ENCODE peak calls at places on chromosomes 1 and 21, in eight cellular contexts. One of them, this sample, is unnamed.

GRCh38 chr1:70518106-70518505 is 107.0 kb downstream of the CTH start:
- DNase-seq in GM12891: no peak
- DNase-seq in lower leg skin: no peak
- DNase-seq in suprapubic skin: no peak
- DNase-seq in A549: no peak
- DNase-seq in body of pancreas: no peak
- DNase-seq in breast epithelium: no peak
- DNase-seq in uterus: no peak
- DNase-seq in this sample: no peak

GRCh38 chr1:42164551-42165420 is at the start of gene GUCA2A:
- DNase-seq in body of pancreas: no peak
- DNase-seq in GM12891: no peak
- DNase-seq in breast epithelium: no peak
- DNase-seq in A549: no peak
- DNase-seq in lower leg skin: no peak
- DNase-seq in suprapubic skin: no peak
- DNase-seq in uterus: no peak
- DNase-seq in this sample: no peak

GRCh38 chr1:193221641-193222040 is 35.2 kb upstream of the B3GALT2 start:
- DNase-seq in breast epithelium: no peak
- DNase-seq in lower leg skin: no peak
- DNase-seq in GM12891: no peak
- DNase-seq in body of pancreas: no peak
- DNase-seq in A549: no peak
- DNase-seq in suprapubic skin: no peak
- DNase-seq in uterus: no peak
- DNase-seq in this sample: no peak

GRCh38 chr1:15273274-15273673 is 26.3 kb downstream of the FHAD1 start:
- DNase-seq in suprapubic skin: no peak
- DNase-seq in A549: no peak
- DNase-seq in uterus: no peak
- DNase-seq in GM12891: no peak
- DNase-seq in body of pancreas: no peak
- DNase-seq in breast epithelium: no peak
- DNase-seq in lower leg skin: no peak
- DNase-seq in this sample: no peak

GRCh38 chr1:37755290-37755689 is 9.6 kb downstream of the EPHA10 start:
- DNase-seq in suprapubic skin: no peak
- DNase-seq in body of pancreas: no peak
- DNase-seq in A549: no peak
- DNase-seq in breast epithelium: no peak
- DNase-seq in lower leg skin: no peak
- DNase-seq in GM12891: no peak
- DNase-seq in uterus: no peak
- DNase-seq in this sample: no peak

GRCh38 chr1:145985502-145986439 is 10.6 kb downstream of the TXNIP start:
- DNase-seq in breast epithelium: peak
- DNase-seq in suprapubic skin: peak
- DNase-seq in lower leg skin: no peak
- DNase-seq in uterus: peak
- DNase-seq in A549: peak
- DNase-seq in body of pancreas: peak
- DNase-seq in GM12891: no peak
- DNase-seq in this sample: peak

GRCh38 chr1:22876359-22877111 is 96.1 kb downstream of the LACTBL1 start:
- DNase-seq in A549: no peak
- DNase-seq in suprapubic skin: no peak
- DNase-seq in uterus: no peak
- DNase-seq in body of pancreas: no peak
- DNase-seq in GM12891: no peak
- DNase-seq in lower leg skin: no peak
- DNase-seq in breast epithelium: no peak
- DNase-seq in this sample: no peak

GRCh38 chr1:227894306-227894721 is 53.4 kb downstream of the WNT9A start:
- DNase-seq in GM12891: no peak
- DNase-seq in suprapubic skin: peak
- DNase-seq in A549: no peak
- DNase-seq in body of pancreas: peak
- DNase-seq in breast epithelium: peak
- DNase-seq in lower leg skin: peak
- DNase-seq in uterus: peak
- DNase-seq in this sample: no peak

GRCh38 chr1:55589656-55590297 is 374.6 kb upstream of the USP24 start:
- DNase-seq in GM12891: no peak
- DNase-seq in body of pancreas: no peak
- DNase-seq in lower leg skin: no peak
- DNase-seq in breast epithelium: no peak
- DNase-seq in uterus: no peak
- DNase-seq in A549: no peak
- DNase-seq in suprapubic skin: peak
- DNase-seq in this sample: peak

GRCh38 chr1:15068997-15069396 is 84.5 kb upstream of the TMEM51 start:
- DNase-seq in lower leg skin: no peak
- DNase-seq in suprapubic skin: no peak
- DNase-seq in body of pancreas: no peak
- DNase-seq in breast epithelium: no peak
- DNase-seq in GM12891: no peak
- DNase-seq in uterus: no peak
- DNase-seq in A549: no peak
- DNase-seq in this sample: no peak

GRCh38 chr1:202084791-202085681 is 37.7 kb upstream of the GPR37L1 start:
- DNase-seq in suprapubic skin: no peak
- DNase-seq in A549: peak
- DNase-seq in GM12891: no peak
- DNase-seq in body of pancreas: peak
- DNase-seq in lower leg skin: no peak
- DNase-seq in uterus: no peak
- DNase-seq in breast epithelium: peak
- DNase-seq in this sample: no peak

GRCh38 chr1:79193211-79194079 is 186.9 kb upstream of the ADGRL4 start:
- DNase-seq in suprapubic skin: no peak
- DNase-seq in A549: peak
- DNase-seq in lower leg skin: no peak
- DNase-seq in body of pancreas: no peak
- DNase-seq in GM12891: no peak
- DNase-seq in breast epithelium: no peak
- DNase-seq in uterus: no peak
- DNase-seq in this sample: no peak

GRCh38 chr1:47725732-47726495 is 271.3 kb downstream of the TRABD2B start:
- DNase-seq in GM12891: peak
- DNase-seq in suprapubic skin: peak
- DNase-seq in lower leg skin: peak
- DNase-seq in A549: peak
- DNase-seq in breast epithelium: peak
- DNase-seq in uterus: peak
- DNase-seq in body of pancreas: peak
- DNase-seq in this sample: peak

GRCh38 chr1:182348916-182349747 is 42.5 kb downstream of the GLUL start:
- DNase-seq in GM12891: no peak
- DNase-seq in A549: no peak
- DNase-seq in breast epithelium: no peak
- DNase-seq in lower leg skin: peak
- DNase-seq in uterus: peak
- DNase-seq in suprapubic skin: no peak
- DNase-seq in body of pancreas: no peak
- DNase-seq in this sample: no peak

GRCh38 chr1:91889717-91890459 is 3.9 kb upstream of the TGFBR3 start:
- DNase-seq in body of pancreas: peak
- DNase-seq in uterus: no peak
- DNase-seq in GM12891: no peak
- DNase-seq in lower leg skin: no peak
- DNase-seq in breast epithelium: no peak
- DNase-seq in suprapubic skin: no peak
- DNase-seq in A549: peak
- DNase-seq in this sample: no peak

DNA sequence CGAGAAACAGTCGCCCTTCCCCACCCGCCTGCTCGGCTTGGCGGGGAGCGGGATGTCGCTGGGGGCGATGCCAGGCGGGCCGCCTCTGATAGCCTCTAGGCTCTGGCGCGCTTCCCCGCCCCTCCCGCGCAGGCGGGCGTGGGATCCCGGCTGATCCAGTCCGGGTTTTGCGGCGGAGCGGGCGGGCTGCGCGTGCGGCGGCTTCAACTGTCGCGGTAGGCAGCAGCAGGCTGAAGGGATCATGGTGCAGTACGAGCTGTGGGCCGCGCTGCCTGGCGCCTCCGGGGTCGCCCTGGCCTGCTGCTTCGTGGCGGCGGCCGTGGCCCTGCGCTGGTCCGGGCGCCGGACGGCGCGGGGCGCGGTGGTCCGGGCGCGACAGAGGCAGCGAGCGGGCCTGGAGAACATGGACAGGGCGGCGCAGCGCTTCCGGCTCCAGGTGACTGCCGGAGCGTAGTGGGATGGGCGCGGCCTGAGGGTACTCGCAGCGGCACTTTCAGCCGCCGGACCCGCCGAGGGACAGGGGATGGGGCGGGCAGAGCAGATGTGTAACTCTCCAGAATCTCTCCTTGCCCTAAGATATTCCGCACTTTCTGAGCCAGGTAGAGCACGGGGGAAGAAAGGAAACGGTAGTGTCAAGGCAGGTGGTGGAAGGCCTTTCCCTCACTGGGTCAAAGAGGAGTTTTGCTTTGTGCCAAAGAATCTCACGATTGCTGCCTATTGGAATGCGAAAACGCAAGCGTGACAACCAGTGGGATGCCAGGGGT is at the start of gene FAAH:
- DNase-seq in uterus: peak
- DNase-seq in breast epithelium: no peak
- DNase-seq in A549: no peak
- DNase-seq in GM12891: no peak
- DNase-seq in suprapubic skin: no peak
- DNase-seq in body of pancreas: peak
- DNase-seq in lower leg skin: peak
- DNase-seq in this sample: no peak
- TF ChIP-seq POLR2A in uterus: peak
- TF ChIP-seq POLR2A in breast epithelium: no peak
- TF ChIP-seq POLR2A in A549: no peak
- TF ChIP-seq POLR2A in GM12891: no peak
- TF ChIP-seq POLR2A in suprapubic skin: no peak
- TF ChIP-seq POLR2A in body of pancreas: peak
- TF ChIP-seq POLR2A in lower leg skin: no peak
- TF ChIP-seq POLR2A in this sample: no peak

DNA sequence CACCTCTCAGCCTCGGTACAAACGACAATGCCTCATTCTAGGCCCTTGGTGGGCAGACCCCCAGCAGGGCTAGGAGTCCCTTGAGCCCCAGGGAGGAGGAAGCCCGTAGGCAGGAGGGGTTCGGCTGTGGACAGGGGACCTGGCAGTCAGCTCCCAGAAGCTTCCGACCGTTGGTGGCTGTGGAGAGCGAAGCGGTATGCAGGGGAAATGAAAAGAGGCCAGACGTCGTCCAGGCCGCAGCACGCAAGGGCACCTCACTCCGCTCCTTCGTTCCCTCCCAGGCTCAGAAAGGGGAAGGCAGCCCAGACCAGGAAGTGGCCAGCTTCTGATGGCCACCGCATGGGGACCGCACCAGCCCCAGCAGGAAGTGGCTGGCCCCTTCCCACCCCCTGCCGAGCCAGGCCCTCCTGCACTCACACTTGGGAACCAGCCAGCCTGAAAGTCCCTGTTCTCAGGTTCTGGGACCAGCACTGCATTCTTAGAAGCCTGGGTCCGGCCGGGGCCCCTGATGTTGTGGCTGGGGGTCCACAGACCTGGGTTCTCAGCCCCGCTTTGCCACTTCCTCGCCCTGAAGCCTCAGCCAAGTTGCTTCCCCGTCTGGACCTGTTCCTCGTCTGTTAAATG is 103.9 kb upstream of the RUNX3 start:
- DNase-seq in breast epithelium: no peak
- DNase-seq in body of pancreas: peak
- DNase-seq in GM12891: no peak
- DNase-seq in A549: no peak
- DNase-seq in uterus: no peak
- DNase-seq in lower leg skin: peak
- DNase-seq in suprapubic skin: no peak
- DNase-seq in this sample: peak
- TF ChIP-seq POLR2A in breast epithelium: no peak
- TF ChIP-seq POLR2A in body of pancreas: no peak
- TF ChIP-seq POLR2A in GM12891: peak
- TF ChIP-seq POLR2A in A549: no peak
- TF ChIP-seq POLR2A in uterus: no peak
- TF ChIP-seq POLR2A in lower leg skin: no peak
- TF ChIP-seq POLR2A in suprapubic skin: no peak
- TF ChIP-seq POLR2A in this sample: no peak

DNA sequence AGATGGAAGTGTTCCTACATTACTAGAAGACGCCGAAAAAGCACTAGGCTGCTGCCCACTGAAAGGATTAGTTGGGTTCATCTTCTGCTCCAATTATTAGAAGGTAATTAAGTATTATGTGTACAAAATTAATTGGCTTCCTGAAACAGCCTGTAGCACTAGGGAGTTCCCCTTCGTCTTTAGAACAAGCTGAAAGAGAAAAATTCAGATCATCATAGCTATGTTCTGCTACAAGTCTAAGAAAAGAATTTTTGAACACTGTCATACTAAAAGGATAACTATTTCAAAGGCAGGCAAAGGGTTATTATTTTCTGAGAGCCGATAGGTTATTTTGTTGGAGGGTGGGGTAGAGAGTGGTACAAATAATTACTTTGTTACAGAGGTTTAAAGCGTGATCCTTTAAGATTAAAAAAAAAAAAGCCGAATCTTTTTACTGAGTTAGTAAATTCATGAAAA is at the start of gene MCM3AP:
- DNase-seq in breast epithelium: no peak
- DNase-seq in GM12891: no peak
- DNase-seq in A549: no peak
- DNase-seq in uterus: no peak
- DNase-seq in suprapubic skin: no peak
- DNase-seq in lower leg skin: no peak
- DNase-seq in body of pancreas: no peak
- DNase-seq in this sample: no peak
- TF ChIP-seq POLR2A in breast epithelium: no peak
- TF ChIP-seq POLR2A in GM12891: no peak
- TF ChIP-seq POLR2A in A549: no peak
- TF ChIP-seq POLR2A in uterus: no peak
- TF ChIP-seq POLR2A in suprapubic skin: no peak
- TF ChIP-seq POLR2A in lower leg skin: no peak
- TF ChIP-seq POLR2A in body of pancreas: no peak
- TF ChIP-seq POLR2A in this sample: no peak

DNA sequence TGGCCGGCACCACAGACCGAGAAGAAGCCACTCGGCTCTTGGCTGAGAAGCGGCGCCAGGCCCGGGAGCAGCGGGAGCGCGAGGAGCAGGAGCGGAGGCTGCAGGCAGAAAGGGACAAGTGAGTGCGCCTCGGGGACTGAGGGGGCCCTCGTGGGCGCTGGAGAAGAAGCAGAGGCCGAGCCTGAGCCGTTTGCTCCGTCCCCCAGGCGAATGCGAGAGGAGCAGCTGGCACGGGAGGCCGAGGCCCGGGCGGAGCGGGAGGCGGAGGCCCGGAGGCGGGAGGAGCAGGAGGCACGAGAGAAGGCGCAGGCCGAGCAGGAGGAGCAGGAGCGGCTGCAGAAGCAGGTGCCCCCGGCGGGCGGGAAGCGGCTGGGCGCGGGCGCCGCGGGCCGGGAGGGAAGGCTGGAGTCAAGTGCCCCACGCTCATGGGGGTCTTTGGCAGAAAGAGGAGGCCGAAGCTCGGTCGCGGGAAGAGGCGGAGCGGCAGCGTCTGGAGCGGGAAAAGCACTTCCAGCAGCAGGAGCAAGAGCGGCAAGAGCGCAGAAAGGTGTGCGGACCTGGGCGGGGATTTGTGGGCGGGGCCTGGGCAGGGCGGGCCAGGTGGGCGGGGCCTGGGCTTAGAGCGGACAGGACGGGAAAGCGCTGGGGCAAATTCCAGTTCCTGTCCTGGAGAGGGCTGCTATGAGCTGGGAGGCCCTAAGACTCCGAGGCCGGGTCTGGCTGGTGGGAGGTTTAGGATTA is 22.7 kb downstream of the MAP7D1 start:
- DNase-seq in uterus: no peak
- DNase-seq in lower leg skin: no peak
- DNase-seq in body of pancreas: peak
- DNase-seq in breast epithelium: no peak
- DNase-seq in suprapubic skin: no peak
- DNase-seq in A549: no peak
- DNase-seq in GM12891: no peak
- DNase-seq in this sample: no peak
- TF ChIP-seq POLR2A in uterus: no peak
- TF ChIP-seq POLR2A in lower leg skin: no peak
- TF ChIP-seq POLR2A in body of pancreas: peak
- TF ChIP-seq POLR2A in breast epithelium: no peak
- TF ChIP-seq POLR2A in suprapubic skin: no peak
- TF ChIP-seq POLR2A in A549: no peak
- TF ChIP-seq POLR2A in GM12891: no peak
- TF ChIP-seq POLR2A in this sample: no peak